ENCODE peak calls at places on chromosomes 5 and 9, in seven cellular contexts. One of them, this sample, is unnamed.

GRCh38 chr9:3401556-3401955 is 124.2 kb downstream of the RFX3 start:
- DNase-seq in hypothalamus: peak; percentile 13
- DNase-seq in Kasumi-1: no peak
- DNase-seq in activated T-helper 2 cell treated with anti-CD3 and anti-CD28 coated beads, Interferon-gamma antibody, Interleukin-2, Interleukin-4, amounts not matched to agents 10 μg/mL and 5 μg/mL and 100 μg/mL, durations not matched to agents 14 hours and 24 hours and 36 hours: no peak
- DNase-seq in MM.1S: no peak
- DNase-seq in midbrain: no peak
- DNase-seq in T1000: no peak
- DNase-seq in this sample: no peak

GRCh38 chr5:142811840-142812557 is 41.8 kb downstream of the ARHGAP26 start:
- DNase-seq in hypothalamus: no peak
- DNase-seq in Kasumi-1: peak; percentile 8
- DNase-seq in activated T-helper 2 cell treated with anti-CD3 and anti-CD28 coated beads, Interferon-gamma antibody, Interleukin-2, Interleukin-4, amounts not matched to agents 10 μg/mL and 5 μg/mL and 100 μg/mL, durations not matched to agents 14 hours and 24 hours and 36 hours: no peak
- DNase-seq in MM.1S: no peak
- DNase-seq in midbrain: no peak
- DNase-seq in T1000: no peak
- DNase-seq in this sample: no peak

GRCh38 chr5:148829248-148829594 is 2.8 kb downstream of the ADRB2 start:
- DNase-seq in hypothalamus: no peak
- DNase-seq in Kasumi-1: no peak
- DNase-seq in activated T-helper 2 cell treated with anti-CD3 and anti-CD28 coated beads, Interferon-gamma antibody, Interleukin-2, Interleukin-4, amounts not matched to agents 10 μg/mL and 5 μg/mL and 100 μg/mL, durations not matched to agents 14 hours and 24 hours and 36 hours: no peak
- DNase-seq in MM.1S: peak; percentile 16
- DNase-seq in midbrain: no peak
- DNase-seq in T1000: no peak
- DNase-seq in this sample: no peak

GRCh38 chr9:134690946-134691694 is 49.5 kb downstream of the COL5A1 start:
- DNase-seq in hypothalamus: no peak
- DNase-seq in Kasumi-1: no peak
- DNase-seq in activated T-helper 2 cell treated with anti-CD3 and anti-CD28 coated beads, Interferon-gamma antibody, Interleukin-2, Interleukin-4, amounts not matched to agents 10 μg/mL and 5 μg/mL and 100 μg/mL, durations not matched to agents 14 hours and 24 hours and 36 hours: no peak
- DNase-seq in MM.1S: no peak
- DNase-seq in midbrain: no peak
- DNase-seq in T1000: no peak
- DNase-seq in this sample: no peak

GRCh38 chr9:125851971-125852370 is 104.8 kb downstream of the PBX3 start:
- DNase-seq in hypothalamus: no peak
- DNase-seq in Kasumi-1: no peak
- DNase-seq in activated T-helper 2 cell treated with anti-CD3 and anti-CD28 coated beads, Interferon-gamma antibody, Interleukin-2, Interleukin-4, amounts not matched to agents 10 μg/mL and 5 μg/mL and 100 μg/mL, durations not matched to agents 14 hours and 24 hours and 36 hours: no peak
- DNase-seq in MM.1S: no peak
- DNase-seq in midbrain: no peak
- DNase-seq in T1000: no peak
- DNase-seq in this sample: no peak

GRCh38 chr9:85258823-85259370 is 482.9 kb downstream of the AGTPBP1 start:
- DNase-seq in hypothalamus: peak; percentile 50
- DNase-seq in Kasumi-1: peak; percentile 70
- DNase-seq in activated T-helper 2 cell treated with anti-CD3 and anti-CD28 coated beads, Interferon-gamma antibody, Interleukin-2, Interleukin-4, amounts not matched to agents 10 μg/mL and 5 μg/mL and 100 μg/mL, durations not matched to agents 14 hours and 24 hours and 36 hours: no peak
- DNase-seq in MM.1S: peak; percentile 82
- DNase-seq in midbrain: peak; percentile 76
- DNase-seq in T1000: peak; percentile 78
- DNase-seq in this sample: peak; percentile 39

GRCh38 chr9:79686381-79687130 is 114.8 kb downstream of the TLE4 start:
- DNase-seq in hypothalamus: no peak
- DNase-seq in Kasumi-1: peak; percentile 39
- DNase-seq in activated T-helper 2 cell treated with anti-CD3 and anti-CD28 coated beads, Interferon-gamma antibody, Interleukin-2, Interleukin-4, amounts not matched to agents 10 μg/mL and 5 μg/mL and 100 μg/mL, durations not matched to agents 14 hours and 24 hours and 36 hours: no peak
- DNase-seq in MM.1S: no peak
- DNase-seq in midbrain: no peak
- DNase-seq in T1000: peak; percentile 26
- DNase-seq in this sample: no peak

GRCh38 chr9:7388755-7389154 is 410.8 kb downstream of the DMAC1 start:
- DNase-seq in hypothalamus: no peak
- DNase-seq in Kasumi-1: no peak
- DNase-seq in activated T-helper 2 cell treated with anti-CD3 and anti-CD28 coated beads, Interferon-gamma antibody, Interleukin-2, Interleukin-4, amounts not matched to agents 10 μg/mL and 5 μg/mL and 100 μg/mL, durations not matched to agents 14 hours and 24 hours and 36 hours: no peak
- DNase-seq in MM.1S: no peak
- DNase-seq in midbrain: no peak
- DNase-seq in T1000: no peak
- DNase-seq in this sample: no peak

This sample was measured in GDM1.